ENCODE peak calls at places on chromosomes 7 and 10, in eight cellular contexts. One of them, this sample, is unnamed.

GRCh38 chr10:81218307-81218706 is 656.7 kb upstream of the NRG3 start:
- DNase-seq in kidney epithelial cell: no peak
- DNase-seq in midbrain: no peak
- DNase-seq in mesendoderm: no peak
- DNase-seq in activated CD4-positive, alpha-beta T cell treated with anti-CD3 and anti-CD28 coated beads for 48 hours: no peak
- DNase-seq in A172: no peak
- DNase-seq in NCI-H1436: no peak
- DNase-seq in EL: no peak
- DNase-seq in this sample: no peak

GRCh38 chr7:44325811-44326241 is 432 bp upstream of the CAMK2B start:
- DNase-seq in kidney epithelial cell: no peak
- DNase-seq in midbrain: no peak
- DNase-seq in mesendoderm: peak; percentile 44
- DNase-seq in activated CD4-positive, alpha-beta T cell treated with anti-CD3 and anti-CD28 coated beads for 48 hours: no peak
- DNase-seq in A172: peak; percentile 36
- DNase-seq in NCI-H1436: no peak
- DNase-seq in EL: no peak
- DNase-seq in this sample: no peak

GRCh38 chr7:101133621-101134398 is 6.9 kb downstream of the SERPINE1 start:
- DNase-seq in kidney epithelial cell: no peak
- DNase-seq in midbrain: no peak
- DNase-seq in mesendoderm: no peak
- DNase-seq in activated CD4-positive, alpha-beta T cell treated with anti-CD3 and anti-CD28 coated beads for 48 hours: no peak
- DNase-seq in A172: no peak
- DNase-seq in NCI-H1436: no peak
- DNase-seq in EL: peak; percentile 48
- DNase-seq in this sample: no peak

GRCh38 chr7:34191766-34192550 is 286.6 kb downstream of the BMPER start:
- DNase-seq in kidney epithelial cell: no peak
- DNase-seq in midbrain: peak; percentile 34
- DNase-seq in mesendoderm: no peak
- DNase-seq in activated CD4-positive, alpha-beta T cell treated with anti-CD3 and anti-CD28 coated beads for 48 hours: no peak
- DNase-seq in A172: no peak
- DNase-seq in NCI-H1436: no peak
- DNase-seq in EL: no peak
- DNase-seq in this sample: no peak

GRCh38 chr10:106560925-106561640 is 603.4 kb downstream of the SORCS1 start:
- DNase-seq in kidney epithelial cell: no peak
- DNase-seq in midbrain: no peak
- DNase-seq in mesendoderm: peak; percentile 49
- DNase-seq in activated CD4-positive, alpha-beta T cell treated with anti-CD3 and anti-CD28 coated beads for 48 hours: no peak
- DNase-seq in A172: peak; percentile 61
- DNase-seq in NCI-H1436: no peak
- DNase-seq in EL: peak; percentile 82
- DNase-seq in this sample: peak; percentile 21

GRCh38 chr7:84393776-84394175 is 199.2 kb upstream of the SEMA3A start:
- DNase-seq in kidney epithelial cell: no peak
- DNase-seq in midbrain: no peak
- DNase-seq in mesendoderm: no peak
- DNase-seq in activated CD4-positive, alpha-beta T cell treated with anti-CD3 and anti-CD28 coated beads for 48 hours: no peak
- DNase-seq in A172: no peak
- DNase-seq in NCI-H1436: no peak
- DNase-seq in EL: peak; percentile 25
- DNase-seq in this sample: no peak

GRCh38 chr7:134696261-134696660 is 49.6 kb downstream of the BPGM start:
- DNase-seq in kidney epithelial cell: no peak
- DNase-seq in midbrain: no peak
- DNase-seq in mesendoderm: no peak
- DNase-seq in activated CD4-positive, alpha-beta T cell treated with anti-CD3 and anti-CD28 coated beads for 48 hours: no peak
- DNase-seq in A172: no peak
- DNase-seq in NCI-H1436: no peak
- DNase-seq in EL: peak; percentile 19
- DNase-seq in this sample: peak; percentile 33

GRCh38 chr7:65387893-65388292 is 14.2 kb downstream of the ZNF92 start:
- DNase-seq in kidney epithelial cell: no peak
- DNase-seq in midbrain: no peak
- DNase-seq in mesendoderm: no peak
- DNase-seq in activated CD4-positive, alpha-beta T cell treated with anti-CD3 and anti-CD28 coated beads for 48 hours: no peak
- DNase-seq in A172: no peak
- DNase-seq in NCI-H1436: no peak
- DNase-seq in EL: no peak
- DNase-seq in this sample: no peak

GRCh38 chr7:8441602-8442294 is 8.3 kb downstream of the NXPH1 start:
- DNase-seq in kidney epithelial cell: no peak
- DNase-seq in midbrain: no peak
- DNase-seq in mesendoderm: peak; percentile 8
- DNase-seq in activated CD4-positive, alpha-beta T cell treated with anti-CD3 and anti-CD28 coated beads for 48 hours: no peak
- DNase-seq in A172: no peak
- DNase-seq in NCI-H1436: no peak
- DNase-seq in EL: no peak
- DNase-seq in this sample: no peak

GRCh38 chr7:138865843-138866242 is 67.8 kb upstream of the ATP6V0A4 start:
- DNase-seq in kidney epithelial cell: no peak
- DNase-seq in midbrain: no peak
- DNase-seq in mesendoderm: no peak
- DNase-seq in activated CD4-positive, alpha-beta T cell treated with anti-CD3 and anti-CD28 coated beads for 48 hours: peak; percentile 43
- DNase-seq in A172: no peak
- DNase-seq in NCI-H1436: no peak
- DNase-seq in EL: no peak
- DNase-seq in this sample: no peak

GRCh38 chr10:117439243-117439912 is 64.1 kb upstream of the PDZD8 start:
- DNase-seq in kidney epithelial cell: no peak
- DNase-seq in midbrain: no peak
- DNase-seq in mesendoderm: no peak
- DNase-seq in activated CD4-positive, alpha-beta T cell treated with anti-CD3 and anti-CD28 coated beads for 48 hours: no peak
- DNase-seq in A172: peak; percentile 31
- DNase-seq in NCI-H1436: no peak
- DNase-seq in EL: peak; percentile 78
- DNase-seq in this sample: peak; percentile 95

This sample was measured in MG63.